ENCODE peak calls at places on chromosomes 7 and 10, in seven cellular contexts. Q, T, G, W, H, J and E are unnamed samples.

GRCh38 chr7:69953319-69954067 is 355.2 kb downstream of the AUTS2 start:
- DNase-seq in H (no peak), W (no peak), T (no peak), Q (no peak), J (no peak), G (no peak), E (no peak)

GRCh38 chr7:16051561-16052280 is 365.2 kb upstream of the MEOX2 start:
- DNase-seq in Q (peak; percentile 71), G (no peak), J (no peak), W (no peak), T (peak; percentile 45), H (peak; percentile 66), E (no peak)

GRCh38 chr7:80134536-80135305 is at the start of gene GNAI1:
- DNase-seq in W (peak; percentile 93), T (peak; percentile 74), J (peak; percentile 60), Q (peak; percentile 77), G (peak; percentile 81), H (peak; percentile 83), E (peak; percentile 37)

GRCh38 chr10:29607576-29607975 is 27.2 kb downstream of the SVIL start:
- DNase-seq in G (no peak), H (no peak), J (no peak), T (no peak), Q (no peak), W (no peak), E (no peak)

GRCh38 chr10:37711617-37712488 is 145.6 kb downstream of the ZNF248 start:
- DNase-seq in Q (no peak), W (no peak), G (peak; percentile 53), J (no peak), T (no peak), H (no peak), E (no peak)

GRCh38 chr10:104170610-104171269 is 48.8 kb downstream of the SFR1 start:
- DNase-seq in Q (no peak), W (no peak), G (no peak), T (no peak), H (no peak), J (no peak), E (no peak)

GRCh38 chr10:70557876-70558275 is 44.7 kb downstream of the PRF1 start:
- DNase-seq in H (no peak), G (no peak), W (no peak), Q (no peak), J (no peak), T (no peak), E (no peak)

GRCh38 chr10:16559236-16559773 is 37.6 kb upstream of the C1QL3 start:
- DNase-seq in G (no peak), W (no peak), T (no peak), H (no peak), Q (no peak), J (no peak), E (no peak)

GRCh38 chr7:107661081-107661864 is 645 bp downstream of the SLC26A4 start:
- DNase-seq in H (peak; percentile 59), T (peak; percentile 45), G (peak; percentile 90), J (no peak), W (peak; percentile 73), Q (peak; percentile 63), E (peak; percentile 30)

GRCh38 chr7:26357793-26358139 is 66.1 kb downstream of the SNX10 start:
- DNase-seq in G (no peak), T (no peak), Q (no peak), W (no peak), J (no peak), H (no peak), E (no peak)

GRCh38 chr10:123351715-123352114 is 197.5 kb downstream of the BUB3 start:
- DNase-seq in J (no peak), T (no peak), W (no peak), G (no peak), Q (no peak), H (no peak), E (no peak)
- H3K4me3 ChIP-seq in J (no peak overlapping the region), T (no peak overlapping the region), W (no peak overlapping the region), G (no peak overlapping the region), Q (no peak overlapping the region), H (no peak overlapping the region), E (no peak overlapping the region)

GRCh38 chr7:123643495-123644428 is 11.9 kb upstream of the LMOD2 start:
- DNase-seq in T (peak; percentile 70), W (peak; percentile 59), G (no peak), Q (peak; percentile 81), H (peak; percentile 85), J (peak; percentile 66), E (no peak)
- H3K4me3 ChIP-seq in T (peak overlapping the region; percentile 38), W (no peak overlapping the region), G (no peak overlapping the region), Q (peak overlapping the region; percentile 41), H (peak overlapping the region; percentile 41), J (peak overlapping the region; percentile 49), E (no peak overlapping the region)

DNA sequence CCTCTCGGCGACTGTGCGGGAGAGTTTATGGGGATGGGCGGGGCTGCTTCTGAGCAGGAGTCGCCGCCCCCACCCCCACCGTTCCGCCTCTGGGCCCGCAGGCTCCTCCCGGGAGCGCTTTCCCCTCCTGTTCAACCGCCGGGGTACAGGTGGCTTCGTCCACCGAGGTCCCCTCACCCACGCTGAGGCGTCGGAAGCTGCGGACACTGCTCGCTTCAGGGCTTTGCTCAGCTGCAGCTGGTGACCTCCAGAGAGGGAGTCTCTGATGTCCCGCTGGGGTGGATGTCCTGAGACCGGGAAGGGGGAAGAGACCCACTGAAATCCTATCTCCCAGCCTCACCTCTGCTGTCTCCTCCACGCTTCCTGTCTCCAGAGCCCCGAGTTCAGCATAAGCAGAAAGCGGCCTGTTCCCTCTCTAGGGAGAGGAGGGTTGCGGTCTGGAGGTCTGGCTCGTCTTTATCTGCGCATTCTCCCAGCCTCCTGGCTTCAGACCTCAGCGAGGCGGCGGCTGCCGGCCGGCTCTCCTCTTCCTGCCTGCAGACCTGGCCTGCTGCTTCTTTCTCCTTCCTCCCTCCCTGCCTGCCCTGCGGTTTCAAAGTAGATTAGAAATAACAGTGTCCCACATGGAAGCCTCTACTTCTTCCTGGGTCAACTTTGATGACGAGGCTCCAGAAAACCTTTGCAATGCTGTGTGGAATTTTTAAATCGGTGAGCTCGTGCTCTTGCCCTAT is 1.8 kb downstream of the CYP2E1 start:
- DNase-seq in H (peak; percentile 10), G (no peak), Q (peak; percentile 28), W (no peak), J (no peak), T (peak; percentile 6), E (no peak)
- H3K4me3 ChIP-seq in H (no peak overlapping the region), G (peak overlapping the region; percentile 19), Q (no peak overlapping the region), W (no peak overlapping the region), J (no peak overlapping the region), T (peak overlapping the region; percentile 4), E (peak overlapping the region; percentile 31)

GRCh38 chr7:143000648-143001047 is 26.3 kb downstream of the OR9A2 start:
- DNase-seq in G (no peak), Q (no peak), H (no peak), T (no peak), W (no peak), J (no peak), E (no peak)

GRCh38 chr7:143003393-143004051 is 23.4 kb downstream of the OR9A2 start:
- DNase-seq in Q (peak; percentile 30), W (peak; percentile 59), H (peak; percentile 72), G (no peak), T (peak; percentile 44), J (peak; percentile 36), E (no peak)

GRCh38 chr7:143005632-143006260 is 21.2 kb downstream of the OR9A2 start:
- DNase-seq in G (no peak), H (no peak), W (no peak), Q (no peak), J (no peak), T (no peak), E (no peak)

GRCh38 chr7:143002106-143002505 is 24.8 kb downstream of the OR9A2 start:
- DNase-seq in G (no peak), T (no peak), J (peak; percentile 24), H (peak; percentile 48), W (peak; percentile 41), Q (no peak), E (no peak)

GRCh38 chr7:143002856-143003255 is 24.1 kb downstream of the OR9A2 start:
- DNase-seq in T (no peak), J (no peak), Q (no peak), H (no peak), W (peak; percentile 33), G (no peak), E (no peak)
- H3K4me3 ChIP-seq in T (no peak overlapping the region), J (peak overlapping the region; percentile 50), Q (no peak overlapping the region), H (no peak overlapping the region), W (no peak overlapping the region), G (no peak overlapping the region), E (no peak overlapping the region)